ENCODE peak calls at places on chromosomes 11 and 22, in seven cellular contexts. F, Q, D, G, M, B and U are unnamed samples.

GRCh38 chr11:58900479-58901420 is 38.5 kb upstream of the GLYATL1 start:
- DNase-seq in F (peak), Q (peak), D (peak), G (peak), M (peak), B (no peak), U (no peak)

GRCh38 chr11:78727816-78728215 is 153.2 kb upstream of the NARS2 start:
- DNase-seq in F (no peak), Q (no peak), D (no peak), G (no peak), M (no peak), B (no peak), U (no peak)

GRCh38 chr11:123316003-123316402 is 114.1 kb upstream of the GRAMD1B start:
- DNase-seq in F (no peak), Q (no peak), D (no peak), G (no peak), M (no peak), B (no peak), U (no peak)

GRCh38 chr22:31321421-31321820 is 24.7 kb downstream of the PATZ1 start:
- DNase-seq in F (no peak), Q (no peak), D (no peak), G (no peak), M (no peak), B (no peak), U (no peak)

GRCh38 chr11:95794086-95794485 is 3.8 kb downstream of the CEP57 start:
- DNase-seq in F (no peak), Q (no peak), D (no peak), G (no peak), M (no peak), B (no peak), U (no peak)

GRCh38 chr11:72239296-72239848 is 4.6 kb downstream of the PHOX2A start:
- DNase-seq in F (no peak), Q (no peak), D (no peak), G (peak), M (peak), B (no peak), U (no peak)

GRCh38 chr11:93935826-93936225 is 85.3 kb upstream of the HEPHL1 start:
- DNase-seq in F (no peak), Q (no peak), D (peak), G (no peak), M (no peak), B (no peak), U (no peak)

GRCh38 chr11:1572200-1573076 is at the start of gene DUSP8:
- DNase-seq in F (peak), Q (peak), D (peak), G (peak), M (peak), B (peak), U (peak)